ENCODE peak calls at places on chromosomes 13 and 19, in four cellular contexts. J is right cardiac atrium, H is midbrain, L is GM12892. W is an unnamed sample.

GRCh38 chr13:21014666-21015170 is 46.7 kb downstream of the LATS2 start:
- DNase-seq in L (no peak), J (peak), H (no peak), W (peak)

GRCh38 chr13:38328699-38329098 is 21.0 kb upstream of the UFM1 start:
- DNase-seq in J (no peak), H (no peak), L (no peak), W (no peak)

GRCh38 chr19:2154587-2155075 is 3.3 kb upstream of the AP3D1 start:
- DNase-seq in J (no peak), L (no peak), H (no peak), W (no peak)

GRCh38 chr13:29496241-29496712 is 99.2 kb downstream of the SLC7A1 start:
- DNase-seq in J (peak), H (no peak), L (no peak), W (no peak)

GRCh38 chr13:26529441-26529840 is 28.0 kb upstream of the WASF3 start:
- DNase-seq in H (peak), L (no peak), J (peak), W (no peak)

GRCh38 chr19:29012457-29012856 is 200.5 kb downstream of the UQCRFS1 start:
- DNase-seq in H (no peak), J (no peak), L (no peak), W (no peak)

GRCh38 chr13:47005761-47006414 is 109.0 kb upstream of the HTR2A start:
- DNase-seq in J (no peak), L (no peak), H (no peak), W (no peak)

GRCh38 chr13:44810067-44810840 is 179.0 kb downstream of the NUFIP1 start:
- DNase-seq in H (no peak), J (peak), L (no peak), W (peak)

GRCh38 chr19:46610413-46610775 is 9.3 kb downstream of the CALM3 start:
- DNase-seq in H (no peak), L (no peak), J (no peak), W (no peak)

GRCh38 chr19:49488046-49488862 is 846 bp downstream of the RPL13A start:
- DNase-seq in J (no peak), H (no peak), L (no peak), W (no peak)

GRCh38 chr13:44309771-44310767 is 63.6 kb upstream of the SERP2 start:
- DNase-seq in L (no peak), H (no peak), J (peak), W (peak)

GRCh38 chr19:50361290-50362029 is 4.0 kb downstream of the NAPSA start:
- DNase-seq in H (no peak), L (no peak), J (no peak), W (no peak)

GRCh38 chr19:54882758-54883157 is 8.7 kb downstream of the FCAR start:
- DNase-seq in L (no peak), J (no peak), H (no peak), W (no peak)

GRCh38 chr19:3366104-3366760 is at the start of gene NFIC:
- DNase-seq in J (peak), H (peak), L (peak), W (peak)

GRCh38 chr19:35153701-35154534 is 617 bp upstream of the FXYD5 start:
- DNase-seq in L (peak), J (peak), H (no peak), W (no peak)

GRCh38 chr13:65940720-65941119 is 1289.4 kb downstream of the PCDH9 start:
- DNase-seq in H (no peak), J (peak), L (no peak), W (no peak)

GRCh38 chr13:97559030-97559429 is 125.1 kb downstream of the RAP2A start:
- DNase-seq in J (no peak), L (no peak), H (no peak), W (no peak)

GRCh38 chr13:80235559-80236296 is 105.2 kb downstream of the SPRY2 start:
- DNase-seq in L (no peak), H (no peak), J (no peak), W (no peak)

GRCh38 chr19:29683009-29683408 is 17.7 kb downstream of the PLEKHF1 start:
- DNase-seq in L (no peak), J (peak), H (peak), W (no peak)

GRCh38 chr19:53980553-53981407 is 10.7 kb upstream of the CACNG6 start:
- DNase-seq in L (no peak), H (no peak), J (no peak), W (no peak)

GRCh38 chr19:42313096-42313839 is at the start of gene TMEM145:
- DNase-seq in J (peak), H (peak), L (peak), W (peak)

GRCh38 chr19:460877-461609 is at the start of gene SHC2:
- DNase-seq in H (peak), L (no peak), J (peak), W (no peak)

GRCh38 chr13:27274631-27275030 is 4.0 kb downstream of the RASL11A start:
- DNase-seq in H (no peak), J (no peak), L (no peak), W (no peak)

GRCh38 chr13:88051746-88052482 is 380.7 kb downstream of the SLITRK5 start:
- DNase-seq in J (no peak), L (no peak), H (no peak), W (no peak)

GRCh38 chr13:97028441-97029299 is 34.4 kb upstream of the OXGR1 start:
- DNase-seq in H (peak), L (no peak), J (peak), W (peak)

GRCh38 chr13:85529216-85529590 is 270.0 kb downstream of the SLITRK6 start:
- DNase-seq in H (peak), J (no peak), L (no peak), W (no peak)

GRCh38 chr19:42253245-42254082 is 1.5 kb downstream of the ERF start:
- DNase-seq in L (peak), J (peak), H (peak), W (peak)

GRCh38 chr13:78420814-78421213 is 182.5 kb downstream of the POU4F1 start:
- DNase-seq in H (no peak), L (no peak), J (peak), W (no peak)

GRCh38 chr19:49347191-49347590 is 12.0 kb downstream of the CD37 start:
- DNase-seq in J (no peak), L (no peak), H (no peak), W (no peak)

GRCh38 chr19:54551293-54551692 is 22.3 kb upstream of the LILRA2 start:
- DNase-seq in H (no peak), J (no peak), L (no peak), W (no peak)

GRCh38 chr13:71374471-71375041 is 492.4 kb downstream of the DACH1 start:
- DNase-seq in J (no peak), H (no peak), L (no peak), W (no peak)

GRCh38 chr19:33795370-33796163 is 1.1 kb upstream of the KCTD15 start:
- DNase-seq in H (peak), L (peak), J (peak), W (peak)

GRCh38 chr13:30053904-30054303 is 203.5 kb upstream of the UBL3 start:
- DNase-seq in J (no peak), L (no peak), H (no peak), W (no peak)

W was measured in NCI-H446.